ENCODE peak calls at places on chromosomes 11 and 22, in six cellular contexts. A is mucosa of descending colon, P is Peyer's patch, T is A549, U is fibroblast of lung, Q is lower leg skin. Y is an unnamed sample.
A peak's percentile ranks its signal among the peaks of the same experiment; 100 is the strongest.

GRCh38 chr11:531826-532511 is 3.4 kb downstream of the HRAS start:
- DNase-seq in A (no peak), Q (no peak), T (no peak), P (no peak), U (no peak), Y (no peak)

GRCh38 chr22:22855617-22856308 is 31.9 kb upstream of the IGLL5 start:
- DNase-seq in T (no peak), U (no peak), Q (no peak), P (peak; percentile 65), A (peak; percentile 48), Y (no peak)

GRCh38 chr11:126415669-126416420 is 60.4 kb downstream of the ST3GAL4 start:
- DNase-seq in A (peak; percentile 67), Q (no peak), U (peak; percentile 93), P (peak; percentile 74), T (no peak), Y (no peak)

GRCh38 chr22:20602589-20603164 is 95.3 kb downstream of the MED15 start:
- DNase-seq in T (no peak), P (no peak), U (no peak), A (no peak), Q (no peak), Y (no peak)

GRCh38 chr11:58067685-58068084 is 36.9 kb downstream of the OR6Q1 start:
- DNase-seq in U (no peak), P (no peak), A (no peak), Q (no peak), T (no peak), Y (no peak)

GRCh38 chr22:23062616-23063538 is 7.4 kb upstream of the GNAZ start:
- DNase-seq in Q (no peak), U (no peak), T (no peak), P (peak; percentile 29), A (no peak), Y (no peak)

GRCh38 chr11:78201096-78201495 is 12.4 kb downstream of the USP35 start:
- DNase-seq in P (no peak), A (no peak), Q (no peak), T (no peak), U (no peak), Y (no peak)

GRCh38 chr11:48012051-48012391 is 31.7 kb downstream of the PTPRJ start:
- DNase-seq in A (no peak), Q (no peak), U (no peak), T (no peak), P (no peak), Y (no peak)

GRCh38 chr22:38954414-38955043 is 2.9 kb upstream of the APOBEC3A start:
- DNase-seq in P (no peak), U (no peak), Q (no peak), A (peak; percentile 40), T (no peak), Y (no peak)

GRCh38 chr22:49398646-49399045 is 429.0 kb downstream of the BRD1 start:
- DNase-seq in Q (peak; percentile 10), A (no peak), U (no peak), T (no peak), P (no peak), Y (no peak)

GRCh38 chr22:40215266-40215665 is 37.5 kb downstream of the TNRC6B start:
- DNase-seq in T (no peak), Q (no peak), U (no peak), A (no peak), P (no peak), Y (no peak)

GRCh38 chr11:96307748-96308133 is 35.3 kb downstream of the MAML2 start:
- DNase-seq in T (peak; percentile 63), U (peak; percentile 94), P (no peak), Q (no peak), A (no peak), Y (no peak)

GRCh38 chr22:29831958-29832357 is 6.1 kb downstream of the ASCC2 start:
- DNase-seq in T (no peak), Q (no peak), A (no peak), P (no peak), U (no peak), Y (no peak)

GRCh38 chr11:131463609-131464008 is 93.2 kb downstream of the NTM start:
- DNase-seq in T (no peak), Q (no peak), U (no peak), A (no peak), P (no peak), Y (no peak)

GRCh38 chr11:35781342-35782171 is 119.0 kb downstream of the TRIM44 start:
- DNase-seq in T (peak; percentile 9), U (peak; percentile 50), P (no peak), A (no peak), Q (no peak), Y (no peak)

GRCh38 chr22:49969751-49970527 is 9.4 kb downstream of the PIM3 start:
- DNase-seq in P (peak; percentile 46), U (no peak), A (peak; percentile 56), T (no peak), Q (no peak), Y (peak; percentile 22)

GRCh38 chr11:77151804-77152513 is 23.9 kb downstream of the MYO7A start:
- DNase-seq in T (no peak), A (no peak), U (no peak), Q (no peak), P (peak; percentile 72), Y (no peak)

GRCh38 chr11:48138222-48138621 is 78.4 kb upstream of the OR4B1 start:
- DNase-seq in U (no peak), T (no peak), Q (no peak), P (no peak), A (peak; percentile 38), Y (no peak)

GRCh38 chr22:30869996-30870395 is 98.6 kb downstream of the MORC2 start:
- DNase-seq in Q (no peak), U (no peak), P (peak; percentile 18), T (no peak), A (peak; percentile 5), Y (no peak)

GRCh38 chr11:460331-461199 is 10.5 kb downstream of the PTDSS2 start:
- DNase-seq in T (peak; percentile 81), U (no peak), P (no peak), A (peak; percentile 14), Q (no peak), Y (no peak)

DNA sequence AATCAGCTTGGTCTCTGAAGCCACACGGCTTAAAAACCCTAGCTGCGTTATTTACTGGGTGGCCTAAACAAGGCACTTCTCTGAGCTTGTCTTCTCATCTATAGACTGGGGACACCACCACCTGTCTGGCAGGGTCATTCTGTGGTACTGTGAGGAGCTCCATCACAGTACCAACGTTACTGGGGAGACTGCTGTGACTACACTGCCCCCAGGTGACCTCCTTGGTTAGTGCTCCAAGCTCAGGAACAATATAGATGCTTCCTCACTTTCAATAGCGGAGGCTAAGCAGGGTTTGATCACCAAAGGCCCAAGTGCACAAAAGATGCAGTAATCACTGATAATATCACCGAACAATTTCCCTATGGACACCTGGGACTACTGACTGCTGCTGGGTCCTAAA is 18.9 kb downstream of the PRPF19 start:
- DNase-seq in P (peak; percentile 79), Q (no peak), T (peak; percentile 53), U (peak; percentile 58), A (peak; percentile 67), Y (no peak)
- TF ChIP-seq CTCF in P (peak; percentile 83), Q (no peak), T (peak; percentile 49), U (peak; percentile 73), A (peak; percentile 19), Y (no peak)

DNA sequence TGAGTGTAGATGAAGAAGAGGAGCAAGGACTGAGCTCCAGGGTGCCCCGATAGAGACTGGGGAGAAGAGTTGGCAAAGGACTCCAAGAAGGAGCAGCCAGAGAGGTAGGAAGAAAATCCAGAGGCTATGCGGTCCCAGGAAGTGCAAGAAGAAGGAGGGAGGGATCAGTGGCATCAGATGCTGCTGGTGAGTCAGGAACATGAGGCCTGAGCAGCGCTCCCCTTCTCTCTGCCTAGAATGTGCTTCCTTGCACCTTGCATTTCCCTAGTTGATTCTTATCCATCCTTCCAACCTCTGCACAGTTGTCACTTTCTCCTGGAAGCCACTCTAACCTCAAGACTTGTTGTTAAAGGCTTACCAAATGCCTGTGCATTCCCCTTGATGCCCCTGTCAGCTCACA is 21.3 kb downstream of the KCNC1 start:
- DNase-seq in P (no peak), U (no peak), A (no peak), T (no peak), Q (no peak), Y (no peak)
- TF ChIP-seq CTCF in P (no peak), U (no peak), A (no peak), T (no peak), Q (no peak), Y (no peak)

GRCh38 chr11:46288451-46288850 is 11.0 kb downstream of the CREB3L1 start:
- DNase-seq in A (no peak), T (no peak), Q (no peak), P (no peak), U (no peak), Y (no peak)
- TF ChIP-seq CTCF in A (no peak), T (no peak), Q (no peak), P (no peak), U (no peak), Y (no peak)

DNA sequence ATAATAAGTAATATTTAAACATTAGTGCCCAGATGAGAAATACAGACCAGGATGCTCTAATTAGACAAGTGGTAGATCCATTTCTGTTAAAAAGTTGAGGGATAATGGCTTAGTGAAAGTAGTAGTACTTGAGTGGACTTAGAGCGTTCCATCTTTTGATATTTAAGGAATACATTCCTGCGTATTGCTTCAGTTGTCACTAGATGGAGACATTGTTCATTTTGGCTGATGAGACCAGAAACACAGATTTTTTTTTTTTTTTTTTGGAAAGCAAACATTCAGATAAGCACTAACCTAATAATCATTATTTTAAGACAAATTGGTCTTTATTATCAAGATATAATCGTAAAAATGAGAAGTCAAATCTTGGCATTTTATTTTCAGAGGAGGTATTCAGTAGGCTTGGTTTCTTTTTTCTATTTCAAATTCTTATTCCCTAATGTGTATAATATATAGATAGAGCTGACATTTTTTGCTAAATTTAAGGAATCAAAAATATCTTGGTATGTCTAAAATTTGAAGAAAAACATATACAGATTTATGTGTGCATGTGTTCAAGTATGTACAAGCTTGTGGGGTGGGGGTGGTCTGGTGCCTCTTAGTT is 92.9 kb downstream of the DYNC2H1 start:
- DNase-seq in A (no peak), P (no peak), Q (no peak), T (peak; percentile 51), U (peak; percentile 66), Y (no peak)
- TF ChIP-seq CTCF in A (no peak), P (peak; percentile 27), Q (no peak), T (peak; percentile 56), U (peak; percentile 70), Y (no peak)

GRCh38 chr11:45339754-45340519 is 53.8 kb upstream of the SYT13 start:
- DNase-seq in Q (peak; percentile 91), U (peak; percentile 87), A (peak; percentile 95), P (peak; percentile 98), T (peak; percentile 91), Y (peak; percentile 99)
- TF ChIP-seq CTCF in Q (peak; percentile 78), U (peak; percentile 86), A (peak; percentile 87), P (peak; percentile 88), T (peak; percentile 81), Y (peak; percentile 81)

GRCh38 chr11:10407055-10407454 is 48.0 kb upstream of the AMPD3 start:
- DNase-seq in P (no peak), A (no peak), T (peak; percentile 74), Q (peak; percentile 66), U (no peak), Y (no peak)
- TF ChIP-seq CTCF in P (no peak), A (no peak), T (no peak), Q (no peak), U (no peak), Y (no peak)